ENCODE peak calls at places on chromosomes 6 and 20, in five cellular contexts. S is mesendoderm; G is CD8-positive, alpha-beta memory T cell; C is neural progenitor cell; B is neuronal stem cell. N is an unnamed sample.
A peak's percentile ranks its signal among the peaks of the same experiment; 100 is the strongest.

GRCh38 chr6:92688328-92688727 is 731.0 kb downstream of the EPHA7 start:
- DNase-seq in S (no peak), G (no peak), C (no peak), B (no peak), N (no peak)

GRCh38 chr20:4684837-4685413 is 36.8 kb upstream of the PRND start:
- DNase-seq in S (peak; percentile 34), C (no peak), G (no peak), B (no peak), N (no peak)

GRCh38 chr6:88358846-88359245 is 192.7 kb upstream of the CNR1 start:
- DNase-seq in G (no peak), B (no peak), S (no peak), C (no peak), N (no peak)

GRCh38 chr6:137829641-137830083 is 37.4 kb upstream of the TNFAIP3 start:
- DNase-seq in C (no peak), G (no peak), B (no peak), S (no peak), N (no peak)

GRCh38 chr20:43972692-43973091 is 58.0 kb downstream of the TOX2 start:
- DNase-seq in B (no peak), C (no peak), S (no peak), G (no peak), N (no peak)

GRCh38 chr6:138726066-138727060 is 47.2 kb upstream of the CCDC28A start:
- DNase-seq in G (no peak), C (no peak), B (no peak), S (no peak), N (no peak)

GRCh38 chr20:52539891-52540290 is 348.3 kb upstream of the ZFP64 start:
- DNase-seq in S (peak; percentile 19), C (no peak), B (no peak), G (no peak), N (no peak)

GRCh38 chr20:59144179-59144830 is 19.3 kb upstream of the ZNF831 start:
- DNase-seq in C (no peak), G (peak; percentile 74), B (no peak), S (no peak), N (no peak)

GRCh38 chr6:123529843-123530242 is 106.9 kb downstream of the TRDN start:
- DNase-seq in C (no peak), S (peak; percentile 41), G (no peak), B (no peak), N (no peak)

GRCh38 chr6:41940759-41941279 is 789 bp downstream of the CCND3 start:
- DNase-seq in S (peak; percentile 72), G (peak; percentile 73), B (no peak), C (peak; percentile 65), N (no peak)

GRCh38 chr20:33132858-33133615 is 34.9 kb upstream of the BPIFA2 start:
- DNase-seq in G (no peak), B (peak; percentile 15), C (peak; percentile 33), S (peak; percentile 10), N (no peak)

GRCh38 chr6:163613668-163614067 is 199.2 kb downstream of the QKI start:
- DNase-seq in C (no peak), G (no peak), S (no peak), B (no peak), N (no peak)

DNA sequence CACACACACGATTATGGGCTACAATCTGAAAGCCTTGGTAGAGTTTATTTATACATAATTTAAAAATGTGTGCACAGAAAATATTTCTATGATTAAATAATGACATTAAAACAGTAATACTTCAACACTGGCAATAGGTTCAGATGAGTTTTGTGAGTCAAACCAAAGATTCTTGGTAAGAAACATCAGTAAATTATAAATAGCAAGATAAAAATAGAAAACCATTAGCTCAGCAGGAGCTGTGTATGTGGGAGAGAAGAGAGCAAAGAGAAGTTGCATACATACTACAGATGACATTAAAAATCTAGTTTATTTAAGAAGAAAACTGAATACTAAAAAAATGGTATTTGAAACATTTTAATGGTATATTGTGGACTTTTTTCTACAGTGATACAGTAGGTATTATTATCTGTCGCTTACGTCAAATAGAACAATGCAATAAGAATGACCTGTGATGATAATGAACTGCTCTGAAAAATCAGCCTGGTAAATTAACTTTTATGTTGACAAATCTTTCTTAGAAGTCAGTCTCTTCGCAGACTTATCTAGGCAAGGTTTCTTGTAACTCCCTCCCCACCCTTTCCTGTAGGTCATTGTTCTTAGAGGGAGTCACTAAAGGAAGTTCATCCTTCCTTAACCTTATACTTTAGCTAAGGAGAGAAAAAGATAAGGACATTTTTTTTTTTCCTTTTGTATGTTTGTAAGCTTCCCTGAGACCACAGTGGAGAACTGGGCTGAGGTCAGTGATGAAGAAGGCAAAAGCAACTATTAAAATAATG is 149.3 kb downstream of the GJA1 start:
- DNase-seq in B (no peak), G (no peak), C (no peak), S (peak; percentile 36), N (no peak)
- H3K27ac ChIP-seq in B (no peak overlapping the region), G (no peak overlapping the region), C (no peak overlapping the region), S (no peak overlapping the region), N (no peak overlapping the region)

DNA sequence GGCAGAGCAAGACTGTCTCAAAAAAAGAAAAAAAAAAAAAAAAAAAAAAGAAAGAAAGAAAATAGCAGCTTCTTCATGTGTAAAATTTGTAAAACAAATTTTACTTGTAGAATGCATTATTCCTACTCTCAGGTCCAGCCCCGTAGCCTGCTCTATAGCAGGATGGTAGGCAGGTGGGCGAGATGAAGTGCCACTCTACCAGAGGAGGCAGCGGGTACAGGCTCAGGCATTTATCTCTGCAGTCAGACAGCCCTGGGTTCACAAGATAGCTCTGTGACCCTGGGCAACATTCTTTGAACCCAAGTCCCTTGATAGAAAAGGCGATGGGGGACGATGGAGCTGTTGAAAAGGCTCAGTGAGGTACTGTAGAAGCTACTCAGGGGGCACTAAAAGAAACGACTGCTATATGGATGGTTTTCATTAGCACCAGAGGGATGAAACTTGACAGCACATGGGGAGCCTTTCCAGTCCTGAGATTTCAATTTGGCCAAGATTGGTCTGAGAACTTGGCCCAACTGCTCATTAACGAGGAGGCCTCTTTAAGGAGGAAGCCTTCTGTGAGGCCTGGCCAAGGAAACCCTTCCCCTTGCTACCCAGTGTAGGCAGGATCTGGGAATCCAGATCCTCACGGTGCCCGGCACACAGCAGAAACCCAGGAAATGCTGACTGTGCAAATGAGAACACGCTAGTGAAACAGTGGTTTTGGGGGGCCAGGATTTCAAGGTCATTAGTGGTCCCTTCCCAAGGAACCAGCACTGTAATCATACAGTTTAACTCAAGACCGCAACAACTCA is 63.1 kb downstream of the MYH7B start:
- DNase-seq in C (no peak), B (no peak), S (no peak), G (no peak), N (no peak)
- H3K27ac ChIP-seq in C (no peak overlapping the region), B (no peak overlapping the region), S (no peak overlapping the region), G (no peak overlapping the region), N (peak overlapping the region; percentile 46)

DNA sequence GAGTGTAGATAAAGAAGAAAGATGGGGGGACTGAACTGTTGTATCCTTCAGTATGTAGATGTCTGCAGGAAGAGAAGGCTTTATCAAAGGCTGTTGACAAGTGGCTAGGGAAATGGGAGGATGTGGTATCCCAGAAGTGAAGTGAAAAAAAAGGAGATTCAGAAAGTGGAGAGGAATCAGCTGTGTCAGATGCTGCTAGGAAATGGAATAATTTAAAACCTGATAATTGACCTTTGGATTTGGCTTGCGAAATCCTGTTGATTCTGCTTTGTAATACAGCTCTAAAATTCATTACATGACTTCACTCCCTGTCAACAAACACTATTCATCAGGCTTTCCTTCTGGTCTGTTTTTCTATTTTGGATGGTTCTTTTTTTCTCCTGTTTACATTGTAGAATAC is 41.7 kb downstream of the PHF3 start:
- DNase-seq in S (no peak), B (no peak), C (no peak), G (no peak), N (no peak)
- H3K27ac ChIP-seq in S (no peak overlapping the region), B (no peak overlapping the region), C (no peak overlapping the region), G (no peak overlapping the region), N (no peak overlapping the region)

DNA sequence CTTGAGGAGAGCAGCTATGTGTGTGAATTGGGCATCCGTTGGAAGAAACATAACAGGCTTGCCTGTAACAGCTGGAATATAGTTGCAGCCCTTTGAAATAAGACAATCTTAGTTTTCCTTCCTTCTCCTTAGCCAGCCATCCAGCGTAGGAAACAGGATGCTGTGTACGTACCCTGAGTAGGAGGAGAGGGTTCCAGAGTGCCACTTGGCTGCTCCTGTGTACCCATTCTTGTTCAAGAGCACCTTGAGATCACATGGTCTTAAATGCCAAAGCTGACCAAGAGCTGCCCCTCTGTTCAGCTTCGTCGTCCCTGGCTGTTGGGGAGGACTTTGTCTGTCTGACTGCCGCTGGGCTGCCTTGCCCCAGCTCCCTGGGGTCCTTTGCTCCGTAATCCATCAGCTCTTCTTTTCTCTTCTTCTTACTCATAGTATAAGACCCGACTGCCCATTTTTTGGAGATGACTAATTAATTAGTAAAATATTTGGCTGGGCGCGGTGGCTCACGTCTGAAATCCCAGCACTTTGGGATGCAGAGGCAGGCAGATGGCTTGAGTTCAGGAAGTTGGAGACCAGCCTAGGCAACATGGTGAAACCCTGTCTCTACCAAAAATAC is 49.0 kb downstream of the RREB1 start:
- DNase-seq in G (no peak), B (no peak), C (no peak), S (no peak), N (no peak)
- H3K27ac ChIP-seq in G (no peak overlapping the region), B (no peak overlapping the region), C (no peak overlapping the region), S (no peak overlapping the region), N (no peak overlapping the region)

GRCh38 chr6:11711994-11712698 is 66.5 kb downstream of the ADTRP start:
- DNase-seq in C (no peak), G (no peak), S (no peak), B (no peak), N (no peak)

GRCh38 chr6:11712760-11713159 is 65.8 kb downstream of the ADTRP start:
- DNase-seq in G (no peak), S (no peak), B (no peak), C (no peak), N (no peak)

GRCh38 chr6:11714798-11715285 is 63.8 kb downstream of the ADTRP start:
- DNase-seq in B (no peak), S (no peak), G (no peak), C (no peak), N (no peak)

GRCh38 chr6:11711644-11711993 is 67.0 kb downstream of the ADTRP start:
- DNase-seq in G (no peak), S (no peak), C (no peak), B (no peak), N (no peak)

DNA sequence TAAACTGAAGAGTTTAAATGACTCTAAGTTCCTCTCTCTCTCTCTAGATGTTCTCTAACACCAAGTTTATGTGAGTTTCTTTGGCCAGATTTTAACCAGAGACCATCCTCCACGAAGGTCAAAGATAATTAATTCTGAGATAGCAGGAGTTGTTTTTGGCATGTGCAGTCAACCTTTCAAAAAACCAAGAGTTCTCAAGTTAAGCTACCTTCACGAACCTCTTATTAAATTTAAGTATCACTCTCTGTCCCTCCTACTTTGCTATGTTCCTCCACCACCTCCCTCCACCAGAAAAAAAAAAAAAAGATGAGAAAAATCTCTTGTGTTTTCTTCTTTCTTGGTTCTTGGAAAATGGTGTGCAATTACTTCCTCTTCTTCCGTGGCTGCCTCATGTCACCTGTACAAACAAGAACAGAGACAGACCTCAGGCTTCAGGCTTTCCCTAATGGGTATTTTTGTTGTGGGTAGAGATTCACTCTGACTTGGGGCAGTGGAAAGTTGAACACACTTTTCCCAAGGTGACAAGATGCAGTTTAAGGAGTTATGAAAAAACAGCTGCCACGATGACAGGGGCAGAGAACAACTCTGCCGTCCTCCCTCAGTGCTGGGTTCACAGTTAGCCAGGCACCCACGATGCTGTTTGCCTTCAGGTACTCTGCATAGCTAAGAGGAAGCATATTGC is 64.3 kb downstream of the ADTRP start:
- DNase-seq in B (no peak), S (no peak), G (no peak), C (no peak), N (no peak)
- H3K27ac ChIP-seq in B (peak overlapping the region; percentile 67), S (no peak overlapping the region), G (no peak overlapping the region), C (no peak overlapping the region), N (no peak overlapping the region)